ENCODE peak calls at places on chromosomes 3 and 15, in nine cellular contexts. N is hepatocyte, Y is dorsolateral prefrontal cortex, F is foreskin fibroblast, S is lung, O is nephron progenitor cell, Q is mammary epithelial cell, I is ovary, C is MCF 10A. L is an unnamed sample.

GRCh38 chr3:10551139-10551538 is 45.8 kb upstream of the ATP2B2 start:
- DNase-seq in N (no peak), Y (no peak), F (no peak), S (no peak), O (no peak), Q (no peak), I (no peak), C (no peak), L (peak)

GRCh38 chr3:182180646-182181385 is 469.1 kb downstream of the SOX2 start:
- DNase-seq in N (no peak), Y (no peak), F (no peak), S (no peak), O (no peak), Q (no peak), I (no peak), C (no peak), L (no peak)

GRCh38 chr3:125140011-125140813 is 72.3 kb downstream of the SLC12A8 start:
- DNase-seq in N (no peak), Y (no peak), F (peak), S (no peak), O (no peak), Q (peak), I (no peak), C (peak), L (no peak)

GRCh38 chr3:59247402-59247841 is 197.6 kb upstream of the CFAP20DC start:
- DNase-seq in N (no peak), Y (no peak), F (no peak), S (no peak), O (no peak), Q (peak), I (no peak), C (no peak), L (no peak)

GRCh38 chr3:189365609-189366564 is 194.1 kb downstream of the TPRG1 start:
- DNase-seq in N (no peak), Y (no peak), F (no peak), S (no peak), O (no peak), Q (no peak), I (no peak), C (no peak), L (no peak)

GRCh38 chr3:34374521-34374920 is 576.1 kb downstream of the PDCD6IP start:
- DNase-seq in N (no peak), Y (no peak), F (no peak), S (no peak), O (no peak), Q (no peak), I (no peak), C (no peak), L (no peak)

GRCh38 chr3:27708246-27708645 is 13.9 kb downstream of the EOMES start:
- DNase-seq in N (no peak), Y (no peak), F (no peak), S (no peak), O (no peak), Q (peak), I (no peak), C (peak), L (no peak)

GRCh38 chr15:69760890-69761568 is 308.4 kb downstream of the RPLP1 start:
- DNase-seq in N (peak), Y (no peak), F (peak), S (peak), O (no peak), Q (peak), I (peak), C (peak), L (no peak)

GRCh38 chr3:124217542-124217941 is 225.6 kb upstream of the ROPN1 start:
- DNase-seq in N (peak), Y (no peak), F (peak), S (peak), O (peak), Q (peak), I (no peak), C (peak), L (peak)

GRCh38 chr3:73719877-73720276 is 95.1 kb upstream of the PDZRN3 start:
- DNase-seq in N (peak), Y (no peak), F (peak), S (no peak), O (no peak), Q (no peak), I (peak), C (no peak), L (no peak)

GRCh38 chr3:107461721-107462120 is 61.0 kb upstream of the BBX start:
- DNase-seq in N (no peak), Y (no peak), F (no peak), S (no peak), O (no peak), Q (no peak), I (no peak), C (no peak), L (no peak)

GRCh38 chr15:59384507-59384906 is 11.8 kb upstream of the MYO1E start:
- DNase-seq in N (no peak), Y (no peak), F (no peak), S (no peak), O (no peak), Q (no peak), I (no peak), C (no peak), L (no peak)

GRCh38 chr3:151504606-151505005 is 43.7 kb upstream of the IGSF10 start:
- DNase-seq in N (no peak), Y (no peak), F (no peak), S (no peak), O (no peak), Q (no peak), I (no peak), C (no peak), L (no peak)

GRCh38 chr15:40582726-40583246 is 11.3 kb upstream of the KNL1 start:
- DNase-seq in N (no peak), Y (no peak), F (no peak), S (peak), O (no peak), Q (peak), I (no peak), C (no peak), L (no peak)

GRCh38 chr3:64717411-64717810 is 29.6 kb upstream of the ADAMTS9 start:
- DNase-seq in N (no peak), Y (no peak), F (no peak), S (no peak), O (no peak), Q (no peak), I (no peak), C (no peak), L (no peak)

GRCh38 chr3:134028486-134029255 is 1.1 kb downstream of the SLCO2A1 start:
- DNase-seq in N (no peak), Y (no peak), F (no peak), S (no peak), O (peak), Q (no peak), I (no peak), C (no peak), L (no peak)

DNA sequence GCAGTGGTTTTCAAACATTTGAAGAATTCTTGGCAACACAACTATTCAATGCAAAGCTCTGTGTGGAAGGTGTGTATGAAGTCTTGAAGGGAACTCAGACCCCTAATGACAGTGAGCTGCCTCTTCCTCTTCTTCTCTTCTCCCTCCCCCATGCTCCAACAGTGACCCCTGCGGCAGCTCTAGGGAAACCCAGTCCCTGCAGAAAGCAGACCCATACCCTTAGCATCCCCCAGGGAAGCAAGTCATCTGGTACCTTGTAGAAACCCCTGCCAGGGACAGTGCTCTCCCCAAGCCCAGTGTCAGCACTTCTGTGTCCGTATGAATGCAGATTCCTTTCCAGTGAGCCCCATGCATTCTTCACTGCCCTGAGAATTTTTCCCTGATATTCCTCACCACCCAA is 442.3 kb downstream of the EPHB1 start:
- DNase-seq in N (no peak), Y (no peak), F (no peak), S (no peak), O (no peak), Q (no peak), I (no peak), C (no peak), L (peak)
- TF ChIP-seq CTCF in N (no peak), Y (no peak), F (no peak), S (no peak), O (peak), Q (no peak), I (no peak), C (no peak), L (no peak)

GRCh38 chr3:143001369-143002082 is at the start of gene U2SURP:
- DNase-seq in N (peak), Y (peak), F (peak), S (peak), O (peak), Q (peak), I (peak), C (peak), L (peak)
- TF ChIP-seq CTCF in N (no peak), Y (no peak), F (no peak), S (no peak), O (no peak), Q (no peak), I (no peak), C (no peak), L (no peak)

GRCh38 chr3:131242201-131242600 is 139.4 kb upstream of the NUDT16 start:
- DNase-seq in N (no peak), Y (no peak), F (no peak), S (no peak), O (no peak), Q (no peak), I (no peak), C (no peak), L (no peak)
- TF ChIP-seq CTCF in N (no peak), Y (no peak), F (no peak), S (no peak), O (no peak), Q (peak), I (no peak), C (no peak), L (no peak)

GRCh38 chr15:74543043-74543422 is 2.0 kb downstream of the ARID3B start:
- DNase-seq in N (no peak), Y (no peak), F (no peak), S (no peak), O (no peak), Q (no peak), I (no peak), C (no peak), L (no peak)

GRCh38 chr15:74543583-74543982 is 2.6 kb downstream of the ARID3B start:
- DNase-seq in N (no peak), Y (no peak), F (no peak), S (no peak), O (no peak), Q (no peak), I (no peak), C (peak), L (no peak)

GRCh38 chr15:74545061-74545460 is 4.0 kb downstream of the ARID3B start:
- DNase-seq in N (no peak), Y (no peak), F (no peak), S (no peak), O (no peak), Q (no peak), I (no peak), C (no peak), L (no peak)

GRCh38 chr15:74548236-74548635 is 7.2 kb downstream of the ARID3B start:
- DNase-seq in N (no peak), Y (no peak), F (no peak), S (no peak), O (no peak), Q (no peak), I (no peak), C (no peak), L (no peak)

GRCh38 chr15:74545776-74546656 is 5.0 kb downstream of the ARID3B start:
- DNase-seq in N (peak), Y (peak), F (peak), S (peak), O (peak), Q (peak), I (peak), C (peak), L (peak)
- TF ChIP-seq CTCF in N (no peak), Y (peak), F (no peak), S (no peak), O (no peak), Q (peak), I (no peak), C (no peak), L (no peak)